ENCODE peak calls at places on chromosomes 5 and 9, in nine cellular contexts. P is 8988T; Z is iris pigment epithelial cell; A is midbrain; E is EL; F is stimulated activated CD4-positive, alpha-beta T cell treated with anti-CD3 and anti-CD28 coated beads, Interleukin-15, amount 100 ng/mL, for 1 hour; I is ACHN; Y is NCI-H1436; O is NCI-H774. T is an unnamed sample.

GRCh38 chr5:34930527-34930844 is 1.1 kb downstream of the DNAJC21 start:
- DNase-seq in P (no peak), Z (peak), A (no peak), E (peak), F (no peak), I (peak), Y (no peak), O (no peak), T (no peak)

GRCh38 chr9:127214421-127215265 is 49.9 kb upstream of the GARNL3 start:
- DNase-seq in P (peak), Z (peak), A (peak), E (peak), F (peak), I (peak), Y (peak), O (peak), T (peak)

GRCh38 chr5:130528474-130528873 is 624.2 kb downstream of the CHSY3 start:
- DNase-seq in P (no peak), Z (peak), A (no peak), E (peak), F (no peak), I (no peak), Y (no peak), O (no peak), T (no peak)

GRCh38 chr9:123395276-123396006 is 39.4 kb downstream of the CRB2 start:
- DNase-seq in P (no peak), Z (no peak), A (no peak), E (no peak), F (no peak), I (no peak), Y (peak), O (peak), T (no peak)

GRCh38 chr9:18294229-18294628 is 179.7 kb upstream of the ADAMTSL1 start:
- DNase-seq in P (no peak), Z (no peak), A (no peak), E (no peak), F (no peak), I (no peak), Y (no peak), O (no peak), T (no peak)

GRCh38 chr5:91794856-91795548 is 411.9 kb upstream of the ARRDC3 start:
- DNase-seq in P (no peak), Z (no peak), A (no peak), E (no peak), F (no peak), I (no peak), Y (no peak), O (no peak), T (no peak)

GRCh38 chr5:45639038-45639437 is 57.1 kb downstream of the HCN1 start:
- DNase-seq in P (no peak), Z (no peak), A (no peak), E (no peak), F (no peak), I (peak), Y (peak), O (no peak), T (no peak)

GRCh38 chr9:123923377-123923776 is 6.5 kb downstream of the DENND1A start:
- DNase-seq in P (no peak), Z (no peak), A (no peak), E (no peak), F (no peak), I (no peak), Y (no peak), O (no peak), T (no peak)

GRCh38 chr9:129567842-129568559 is 52.9 kb downstream of the C9orf50 start:
- DNase-seq in P (peak), Z (peak), A (no peak), E (peak), F (no peak), I (peak), Y (no peak), O (no peak), T (no peak)

GRCh38 chr5:61301345-61301744 is 30.7 kb upstream of the ZSWIM6 start:
- DNase-seq in P (no peak), Z (peak), A (peak), E (peak), F (no peak), I (no peak), Y (no peak), O (no peak), T (no peak)

GRCh38 chr5:54528633-54529032 is 11.1 kb downstream of the SNX18 start:
- DNase-seq in P (no peak), Z (no peak), A (no peak), E (no peak), F (no peak), I (no peak), Y (no peak), O (no peak), T (no peak)

GRCh38 chr9:13970018-13970417 is 343.9 kb downstream of the NFIB start:
- DNase-seq in P (no peak), Z (peak), A (no peak), E (no peak), F (no peak), I (no peak), Y (no peak), O (no peak), T (no peak)

GRCh38 chr5:10652606-10653005 is 88.7 kb downstream of the ANKRD33B start:
- DNase-seq in P (no peak), Z (no peak), A (no peak), E (no peak), F (no peak), I (no peak), Y (no peak), O (no peak), T (no peak)

GRCh38 chr9:107973451-107973850 is 483.9 kb upstream of the KLF4 start:
- DNase-seq in P (no peak), Z (no peak), A (no peak), E (no peak), F (no peak), I (no peak), Y (no peak), O (no peak), T (no peak)

GRCh38 chr5:150158170-150158949 is 2.7 kb upstream of the PDGFRB start:
- DNase-seq in P (no peak), Z (peak), A (no peak), E (peak), F (no peak), I (no peak), Y (no peak), O (no peak), T (no peak)

GRCh38 chr5:57598756-57599155 is 116.1 kb upstream of the ACTBL2 start:
- DNase-seq in P (no peak), Z (peak), A (no peak), E (peak), F (no peak), I (peak), Y (no peak), O (no peak), T (no peak)

GRCh38 chr9:79969383-79969782 is 397.6 kb downstream of the TLE4 start:
- DNase-seq in P (no peak), Z (no peak), A (no peak), E (no peak), F (no peak), I (no peak), Y (peak), O (no peak), T (no peak)

GRCh38 chr5:175593794-175594193 is 64.1 kb upstream of the HRH2 start:
- DNase-seq in P (no peak), Z (no peak), A (no peak), E (no peak), F (no peak), I (no peak), Y (no peak), O (no peak), T (no peak)

GRCh38 chr5:143111799-143112198 is 291.7 kb downstream of the NR3C1 start:
- DNase-seq in P (no peak), Z (no peak), A (no peak), E (no peak), F (no peak), I (no peak), Y (no peak), O (no peak), T (no peak)

GRCh38 chr9:120390637-120391190 is 189.3 kb downstream of the CDK5RAP2 start:
- DNase-seq in P (no peak), Z (no peak), A (no peak), E (no peak), F (no peak), I (no peak), Y (no peak), O (no peak), T (no peak)

GRCh38 chr9:135039916-135040645 is 47.4 kb upstream of the OLFM1 start:
- DNase-seq in P (no peak), Z (no peak), A (no peak), E (no peak), F (no peak), I (no peak), Y (no peak), O (no peak), T (no peak)

GRCh38 chr9:114386361-114386885 is 1.4 kb downstream of the AKNA start:
- DNase-seq in P (no peak), Z (no peak), A (no peak), E (no peak), F (no peak), I (no peak), Y (no peak), O (no peak), T (no peak)

GRCh38 chr5:127412698-127413097 is 104.7 kb upstream of the PRRC1 start:
- DNase-seq in P (no peak), Z (no peak), A (no peak), E (no peak), F (no peak), I (no peak), Y (no peak), O (no peak), T (no peak)

GRCh38 chr5:159458217-159458711 is 128.0 kb upstream of the IL12B start:
- DNase-seq in P (no peak), Z (no peak), A (no peak), E (no peak), F (no peak), I (no peak), Y (no peak), O (no peak), T (no peak)

GRCh38 chr9:77848897-77849296 is 182.7 kb downstream of the GNAQ start:
- DNase-seq in P (no peak), Z (peak), A (peak), E (peak), F (no peak), I (peak), Y (no peak), O (no peak), T (no peak)

GRCh38 chr9:4299006-4299795 is 667 bp downstream of the GLIS3 start:
- DNase-seq in P (peak), Z (peak), A (peak), E (peak), F (no peak), I (peak), Y (no peak), O (no peak), T (no peak)

GRCh38 chr9:134237630-134238265 is 73.4 kb upstream of the RNU6ATAC start:
- DNase-seq in P (no peak), Z (no peak), A (no peak), E (no peak), F (no peak), I (no peak), Y (no peak), O (no peak), T (no peak)

GRCh38 chr5:56910123-56910951 is 941 bp downstream of the SETD9 start:
- DNase-seq in P (no peak), Z (peak), A (no peak), E (no peak), F (peak), I (peak), Y (peak), O (peak), T (peak)

GRCh38 chr5:57243286-57244137 is 69.7 kb downstream of the GPBP1 start:
- DNase-seq in P (no peak), Z (no peak), A (no peak), E (no peak), F (no peak), I (no peak), Y (no peak), O (no peak), T (no peak)